ENCODE peak calls at places on chromosomes 6 and 20, in nine cellular contexts. B, P, S, E, T, J, D, F and L are unnamed samples.

GRCh38 chr6:73451166-73452106 is 661 bp downstream of the CGAS start:
- DNase-seq in F (peak; percentile 26), S (peak; percentile 68), E (peak; percentile 15), J (peak; percentile 79), T (peak; percentile 8), D (no peak), P (no peak), B (peak; percentile 12), L (no peak)

GRCh38 chr6:54264581-54265272 is 43.5 kb upstream of the TINAG start:
- DNase-seq in T (no peak), F (no peak), J (no peak), S (no peak), P (no peak), B (no peak), D (no peak), E (no peak), L (no peak)

GRCh38 chr6:14026831-14027539 is 90.6 kb upstream of the CD83 start:
- DNase-seq in D (no peak), F (peak; percentile 72), S (no peak), J (no peak), P (no peak), B (no peak), T (no peak), E (no peak), L (peak; percentile 52)

GRCh38 chr6:148329568-148330299 is 12.9 kb upstream of the SASH1 start:
- DNase-seq in F (peak; percentile 97), T (no peak), J (no peak), P (no peak), E (no peak), D (no peak), B (peak; percentile 90), S (no peak), L (no peak)

GRCh38 chr6:25601797-25602679 is 50.0 kb upstream of the SCGN start:
- DNase-seq in D (peak; percentile 76), B (peak; percentile 40), E (no peak), T (no peak), S (no peak), P (peak; percentile 24), F (peak; percentile 48), J (no peak), L (no peak)

GRCh38 chr20:53940883-53941546 is 129.4 kb downstream of the BCAS1 start:
- DNase-seq in D (no peak), S (no peak), B (peak; percentile 91), J (peak; percentile 70), T (peak; percentile 45), P (peak; percentile 42), F (peak; percentile 96), E (peak; percentile 13), L (no peak)

GRCh38 chr6:87755697-87756671 is 54.0 kb upstream of the AKIRIN2 start:
- DNase-seq in E (no peak), J (no peak), F (peak; percentile 87), P (no peak), B (no peak), D (no peak), T (no peak), S (no peak), L (no peak)

GRCh38 chr6:32685603-32686002 is 19.1 kb upstream of the HLA-DQB1 start:
- DNase-seq in S (no peak), B (no peak), D (no peak), T (no peak), F (peak; percentile 9), P (no peak), J (no peak), E (no peak), L (no peak)

GRCh38 chr6:100366419-100366818 is 98.3 kb downstream of the SIM1 start:
- DNase-seq in T (no peak), F (peak; percentile 46), B (peak; percentile 62), D (no peak), E (no peak), S (no peak), P (no peak), J (no peak), L (no peak)

GRCh38 chr6:154408906-154409500 is 52.4 kb upstream of the IPCEF1 start:
- DNase-seq in F (peak; percentile 45), S (no peak), E (no peak), P (no peak), D (no peak), B (no peak), T (no peak), J (no peak), L (no peak)

GRCh38 chr6:77447254-77447653 is 16.0 kb downstream of the HTR1B start:
- DNase-seq in B (peak; percentile 33), J (no peak), E (no peak), D (no peak), F (peak; percentile 74), P (no peak), T (no peak), S (no peak), L (no peak)